ENCODE peak calls at places on chromosomes 1 and 21, in four cellular contexts. V is NCI-H2081, R is caudate nucleus, N is DMS79. Y is an unnamed sample.

GRCh38 chr1:167775178-167775577 is 53.4 kb downstream of the MPZL1 start:
- DNase-seq in V (no peak), R (no peak), N (no peak), Y (peak; percentile 5)

GRCh38 chr1:53411541-53412152 is 47.6 kb upstream of the DMRTB1 start:
- DNase-seq in V (no peak), R (no peak), N (no peak), Y (no peak)

GRCh38 chr1:21161842-21162241 is 14.9 kb downstream of the EIF4G3 start:
- DNase-seq in V (no peak), R (no peak), N (no peak), Y (no peak)

GRCh38 chr1:240597153-240597745 is 14.7 kb downstream of the GREM2 start:
- DNase-seq in V (no peak), R (no peak), N (no peak), Y (no peak)

GRCh38 chr1:44254392-44254791 is 41.1 kb downstream of the DMAP1 start:
- DNase-seq in V (no peak), R (no peak), N (no peak), Y (no peak)

GRCh38 chr1:3463891-3464648 is 9.6 kb downstream of the ARHGEF16 start:
- DNase-seq in V (no peak), R (no peak), N (no peak), Y (no peak)

GRCh38 chr1:15016001-15016400 is 137.5 kb upstream of the TMEM51 start:
- DNase-seq in V (no peak), R (no peak), N (no peak), Y (no peak)

GRCh38 chr1:77084457-77084856 is 134.8 kb downstream of the PIGK start:
- DNase-seq in V (no peak), R (no peak), N (no peak), Y (no peak)

GRCh38 chr1:209095627-209096595 is 487.6 kb upstream of the CAMK1G start:
- DNase-seq in V (no peak), R (no peak), N (no peak), Y (no peak)

GRCh38 chr21:38669186-38669585 is 136.5 kb upstream of the ETS2 start:
- DNase-seq in V (no peak), R (no peak), N (no peak), Y (no peak)

GRCh38 chr1:157135070-157135469 is 3.1 kb downstream of the ETV3 start:
- DNase-seq in V (no peak), R (no peak), N (no peak), Y (no peak)

GRCh38 chr1:224177356-224177999 is 5.6 kb upstream of the DEGS1 start:
- DNase-seq in V (no peak), R (no peak), N (no peak), Y (no peak)

GRCh38 chr21:43597052-43597451 is 62.2 kb downstream of the HSF2BP start:
- DNase-seq in V (no peak), R (no peak), N (no peak), Y (no peak)

GRCh38 chr1:145956776-145957442 is 908 bp downstream of the LIX1L start:
- DNase-seq in V (no peak), R (no peak), N (no peak), Y (no peak)

GRCh38 chr1:8477199-8477982 is 159.5 kb downstream of the SLC45A1 start:
- DNase-seq in V (no peak), R (no peak), N (peak; percentile 22), Y (peak; percentile 31)

GRCh38 chr1:233299450-233299849 is 3.9 kb upstream of the PCNX2 start:
- DNase-seq in V (no peak), R (no peak), N (no peak), Y (no peak)

GRCh38 chr1:169698976-169699375 is 12.4 kb downstream of the SELL start:
- DNase-seq in V (no peak), R (no peak), N (no peak), Y (no peak)

GRCh38 chr1:150764617-150765090 is 924 bp downstream of the CTSS start:
- DNase-seq in V (no peak), R (no peak), N (no peak), Y (no peak)

GRCh38 chr1:27726173-27726793 is 522 bp downstream of the FAM76A start:
- DNase-seq in V (peak; percentile 39), R (peak; percentile 70), N (peak; percentile 38), Y (no peak)

GRCh38 chr1:52834798-52835197 is 7.8 kb upstream of the ZYG11A start:
- DNase-seq in V (no peak), R (no peak), N (no peak), Y (no peak)

GRCh38 chr1:31248276-31248675 is 8.6 kb upstream of the NKAIN1 start:
- DNase-seq in V (no peak), R (no peak), N (no peak), Y (no peak)

GRCh38 chr1:5983361-5984103 is 8.7 kb downstream of the NPHP4 start:
- DNase-seq in V (no peak), R (no peak), N (no peak), Y (no peak)

GRCh38 chr1:6353948-6354658 is 39.5 kb downstream of the ACOT7 start:
- DNase-seq in V (no peak), R (no peak), N (no peak), Y (no peak)

GRCh38 chr1:244964112-244964971 is 100.0 kb upstream of the HNRNPU start:
- DNase-seq in V (no peak), R (no peak), N (peak; percentile 40), Y (no peak)

GRCh38 chr1:224929335-224930237 is at the start of gene DNAH14:
- DNase-seq in V (peak; percentile 91), R (no peak), N (peak; percentile 71), Y (no peak)

GRCh38 chr1:160807738-160808137 is 11.8 kb downstream of the LY9 start:
- DNase-seq in V (no peak), R (no peak), N (no peak), Y (no peak)

GRCh38 chr1:228348708-228349467 is 57.7 kb downstream of the TRIM11 start:
- DNase-seq in V (no peak), R (no peak), N (no peak), Y (no peak)

GRCh38 chr1:111204211-111204883 is 3.9 kb upstream of the DENND2D start:
- DNase-seq in V (peak; percentile 10), R (no peak), N (no peak), Y (no peak)

GRCh38 chr1:55213885-55214213 is 1.3 kb downstream of the USP24 start:
- DNase-seq in V (peak; percentile 42), R (peak; percentile 37), N (no peak), Y (no peak)

GRCh38 chr1:18693256-18694098 is 62.8 kb downstream of the PAX7 start:
- DNase-seq in V (no peak), R (no peak), N (no peak), Y (no peak)

GRCh38 chr1:150650193-150650592 is 20.8 kb upstream of the ENSA start:
- DNase-seq in V (peak; percentile 58), R (no peak), N (no peak), Y (no peak)

GRCh38 chr21:35179990-35180557 is 131.0 kb upstream of the RUNX1 start:
- DNase-seq in V (no peak), R (no peak), N (peak; percentile 35), Y (no peak)

GRCh38 chr1:245809361-245809760 is 654.6 kb downstream of the KIF26B start:
- DNase-seq in V (no peak), R (no peak), N (no peak), Y (no peak)

GRCh38 chr1:186974774-186975181 is 146.0 kb downstream of the PLA2G4A start:
- DNase-seq in V (no peak), R (no peak), N (no peak), Y (no peak)

GRCh38 chr1:38872401-38873026 is 634 bp downstream of the MYCBP start:
- DNase-seq in V (peak; percentile 21), R (no peak), N (no peak), Y (no peak)

GRCh38 chr1:165847486-165847885 is 20.1 kb downstream of the UCK2 start:
- DNase-seq in V (no peak), R (no peak), N (no peak), Y (no peak)

Y was measured in esophagus muscularis mucosa.